ENCODE peak calls at places on chromosomes 16 and 17, in seven cellular contexts. One of them, this sample, is unnamed.

GRCh38 chr16:77584205-77584859 is 138.0 kb upstream of the NUDT7 start:
- DNase-seq in neural crest cell: peak; percentile 51
- DNase-seq in posterior vena cava: no peak
- DNase-seq in effector CD4-positive, alpha-beta T cell: peak; percentile 19
- DNase-seq in HEK293T: peak; percentile 57
- DNase-seq in stimulated activated CD4-positive, alpha-beta T cell treated with anti-CD3 and anti-CD28 coated beads, Interleukin-2, amount 100 ng/mL, for 4 hours: peak; percentile 4
- DNase-seq in stimulated activated CD8-positive, alpha-beta memory T cell treated with anti-CD3 and anti-CD28 coated beads, Interleukin-15, amount 100 ng/mL, for 1 hour: peak; percentile 4
- DNase-seq in this sample: peak; percentile 78

GRCh38 chr17:35743911-35744328 is 9.1 kb downstream of the GAS2L2 start:
- DNase-seq in effector CD4-positive, alpha-beta T cell: no peak
- DNase-seq in stimulated activated CD4-positive, alpha-beta T cell treated with anti-CD3 and anti-CD28 coated beads, Interleukin-2, amount 100 ng/mL, for 4 hours: no peak
- DNase-seq in neural crest cell: peak; percentile 49
- DNase-seq in stimulated activated CD8-positive, alpha-beta memory T cell treated with anti-CD3 and anti-CD28 coated beads, Interleukin-15, amount 100 ng/mL, for 1 hour: no peak
- DNase-seq in posterior vena cava: peak; percentile 82
- DNase-seq in HEK293T: no peak
- DNase-seq in this sample: peak; percentile 75

GRCh38 chr17:7916799-7917198 is 710 bp upstream of the RNF227 start:
- DNase-seq in posterior vena cava: no peak
- DNase-seq in stimulated activated CD8-positive, alpha-beta memory T cell treated with anti-CD3 and anti-CD28 coated beads, Interleukin-15, amount 100 ng/mL, for 1 hour: no peak
- DNase-seq in neural crest cell: no peak
- DNase-seq in HEK293T: no peak
- DNase-seq in effector CD4-positive, alpha-beta T cell: no peak
- DNase-seq in stimulated activated CD4-positive, alpha-beta T cell treated with anti-CD3 and anti-CD28 coated beads, Interleukin-2, amount 100 ng/mL, for 4 hours: no peak
- DNase-seq in this sample: peak; percentile 55

GRCh38 chr16:68355447-68356248 is 44.8 kb downstream of the PRMT7 start:
- DNase-seq in posterior vena cava: no peak
- DNase-seq in stimulated activated CD4-positive, alpha-beta T cell treated with anti-CD3 and anti-CD28 coated beads, Interleukin-2, amount 100 ng/mL, for 4 hours: no peak
- DNase-seq in effector CD4-positive, alpha-beta T cell: no peak
- DNase-seq in HEK293T: no peak
- DNase-seq in stimulated activated CD8-positive, alpha-beta memory T cell treated with anti-CD3 and anti-CD28 coated beads, Interleukin-15, amount 100 ng/mL, for 1 hour: no peak
- DNase-seq in neural crest cell: no peak
- DNase-seq in this sample: no peak

GRCh38 chr17:79065105-79065670 is 9.4 kb upstream of the ENGASE start:
- DNase-seq in neural crest cell: peak; percentile 37
- DNase-seq in stimulated activated CD4-positive, alpha-beta T cell treated with anti-CD3 and anti-CD28 coated beads, Interleukin-2, amount 100 ng/mL, for 4 hours: peak; percentile 41
- DNase-seq in effector CD4-positive, alpha-beta T cell: peak; percentile 54
- DNase-seq in stimulated activated CD8-positive, alpha-beta memory T cell treated with anti-CD3 and anti-CD28 coated beads, Interleukin-15, amount 100 ng/mL, for 1 hour: peak; percentile 26
- DNase-seq in HEK293T: no peak
- DNase-seq in posterior vena cava: peak; percentile 77
- DNase-seq in this sample: peak; percentile 50

GRCh38 chr17:59837362-59838195 is 55.2 kb downstream of the TUBD1 start:
- DNase-seq in stimulated activated CD8-positive, alpha-beta memory T cell treated with anti-CD3 and anti-CD28 coated beads, Interleukin-15, amount 100 ng/mL, for 1 hour: no peak
- DNase-seq in effector CD4-positive, alpha-beta T cell: peak; percentile 74
- DNase-seq in posterior vena cava: no peak
- DNase-seq in stimulated activated CD4-positive, alpha-beta T cell treated with anti-CD3 and anti-CD28 coated beads, Interleukin-2, amount 100 ng/mL, for 4 hours: peak; percentile 75
- DNase-seq in HEK293T: peak; percentile 37
- DNase-seq in neural crest cell: peak; percentile 22
- DNase-seq in this sample: peak; percentile 84

GRCh38 chr17:82356028-82356427 is 3.0 kb upstream of the TEX19 start:
- DNase-seq in stimulated activated CD4-positive, alpha-beta T cell treated with anti-CD3 and anti-CD28 coated beads, Interleukin-2, amount 100 ng/mL, for 4 hours: no peak
- DNase-seq in stimulated activated CD8-positive, alpha-beta memory T cell treated with anti-CD3 and anti-CD28 coated beads, Interleukin-15, amount 100 ng/mL, for 1 hour: no peak
- DNase-seq in posterior vena cava: no peak
- DNase-seq in effector CD4-positive, alpha-beta T cell: no peak
- DNase-seq in HEK293T: no peak
- DNase-seq in neural crest cell: no peak
- DNase-seq in this sample: no peak

GRCh38 chr17:4344926-4345325 is 21.5 kb downstream of the UBE2G1 start:
- DNase-seq in neural crest cell: no peak
- DNase-seq in posterior vena cava: no peak
- DNase-seq in effector CD4-positive, alpha-beta T cell: no peak
- DNase-seq in stimulated activated CD4-positive, alpha-beta T cell treated with anti-CD3 and anti-CD28 coated beads, Interleukin-2, amount 100 ng/mL, for 4 hours: no peak
- DNase-seq in HEK293T: no peak
- DNase-seq in stimulated activated CD8-positive, alpha-beta memory T cell treated with anti-CD3 and anti-CD28 coated beads, Interleukin-15, amount 100 ng/mL, for 1 hour: no peak
- DNase-seq in this sample: no peak

GRCh38 chr17:57391857-57392256 is 135.5 kb downstream of the MSI2 start:
- DNase-seq in HEK293T: no peak
- DNase-seq in stimulated activated CD8-positive, alpha-beta memory T cell treated with anti-CD3 and anti-CD28 coated beads, Interleukin-15, amount 100 ng/mL, for 1 hour: no peak
- DNase-seq in effector CD4-positive, alpha-beta T cell: no peak
- DNase-seq in stimulated activated CD4-positive, alpha-beta T cell treated with anti-CD3 and anti-CD28 coated beads, Interleukin-2, amount 100 ng/mL, for 4 hours: no peak
- DNase-seq in posterior vena cava: no peak
- DNase-seq in neural crest cell: no peak
- DNase-seq in this sample: no peak

GRCh38 chr16:4882633-4883285 is 35.5 kb downstream of the UBN1 start:
- DNase-seq in effector CD4-positive, alpha-beta T cell: no peak
- DNase-seq in stimulated activated CD4-positive, alpha-beta T cell treated with anti-CD3 and anti-CD28 coated beads, Interleukin-2, amount 100 ng/mL, for 4 hours: no peak
- DNase-seq in stimulated activated CD8-positive, alpha-beta memory T cell treated with anti-CD3 and anti-CD28 coated beads, Interleukin-15, amount 100 ng/mL, for 1 hour: no peak
- DNase-seq in posterior vena cava: peak; percentile 2
- DNase-seq in HEK293T: no peak
- DNase-seq in neural crest cell: no peak
- DNase-seq in this sample: peak; percentile 27

GRCh38 chr17:77571562-77571981 is 386.9 kb upstream of the TNRC6C start:
- DNase-seq in posterior vena cava: peak; percentile 68
- DNase-seq in stimulated activated CD4-positive, alpha-beta T cell treated with anti-CD3 and anti-CD28 coated beads, Interleukin-2, amount 100 ng/mL, for 4 hours: no peak
- DNase-seq in neural crest cell: no peak
- DNase-seq in effector CD4-positive, alpha-beta T cell: no peak
- DNase-seq in HEK293T: no peak
- DNase-seq in stimulated activated CD8-positive, alpha-beta memory T cell treated with anti-CD3 and anti-CD28 coated beads, Interleukin-15, amount 100 ng/mL, for 1 hour: no peak
- DNase-seq in this sample: peak; percentile 29

GRCh38 chr17:76927577-76927976 is 59.4 kb downstream of the MGAT5B start:
- DNase-seq in neural crest cell: no peak
- DNase-seq in posterior vena cava: no peak
- DNase-seq in HEK293T: no peak
- DNase-seq in stimulated activated CD4-positive, alpha-beta T cell treated with anti-CD3 and anti-CD28 coated beads, Interleukin-2, amount 100 ng/mL, for 4 hours: no peak
- DNase-seq in effector CD4-positive, alpha-beta T cell: no peak
- DNase-seq in stimulated activated CD8-positive, alpha-beta memory T cell treated with anti-CD3 and anti-CD28 coated beads, Interleukin-15, amount 100 ng/mL, for 1 hour: no peak
- DNase-seq in this sample: no peak

GRCh38 chr16:66335704-66336329 is 30.7 kb upstream of the CDH5 start:
- DNase-seq in posterior vena cava: no peak
- DNase-seq in stimulated activated CD4-positive, alpha-beta T cell treated with anti-CD3 and anti-CD28 coated beads, Interleukin-2, amount 100 ng/mL, for 4 hours: no peak
- DNase-seq in stimulated activated CD8-positive, alpha-beta memory T cell treated with anti-CD3 and anti-CD28 coated beads, Interleukin-15, amount 100 ng/mL, for 1 hour: no peak
- DNase-seq in effector CD4-positive, alpha-beta T cell: no peak
- DNase-seq in neural crest cell: no peak
- DNase-seq in HEK293T: peak; percentile 53
- DNase-seq in this sample: no peak

GRCh38 chr17:13561606-13562270 is 40.0 kb downstream of the HS3ST3A1 start:
- DNase-seq in posterior vena cava: no peak
- DNase-seq in neural crest cell: no peak
- DNase-seq in effector CD4-positive, alpha-beta T cell: no peak
- DNase-seq in HEK293T: no peak
- DNase-seq in stimulated activated CD8-positive, alpha-beta memory T cell treated with anti-CD3 and anti-CD28 coated beads, Interleukin-15, amount 100 ng/mL, for 1 hour: no peak
- DNase-seq in stimulated activated CD4-positive, alpha-beta T cell treated with anti-CD3 and anti-CD28 coated beads, Interleukin-2, amount 100 ng/mL, for 4 hours: no peak
- DNase-seq in this sample: no peak

GRCh38 chr16:77732241-77732946 is 10.1 kb downstream of the NUDT7 start:
- DNase-seq in stimulated activated CD4-positive, alpha-beta T cell treated with anti-CD3 and anti-CD28 coated beads, Interleukin-2, amount 100 ng/mL, for 4 hours: no peak
- DNase-seq in neural crest cell: no peak
- DNase-seq in HEK293T: no peak
- DNase-seq in effector CD4-positive, alpha-beta T cell: no peak
- DNase-seq in posterior vena cava: no peak
- DNase-seq in stimulated activated CD8-positive, alpha-beta memory T cell treated with anti-CD3 and anti-CD28 coated beads, Interleukin-15, amount 100 ng/mL, for 1 hour: no peak
- DNase-seq in this sample: no peak

GRCh38 chr16:87897563-87898505 is 28.5 kb upstream of the SLC7A5 start:
- DNase-seq in HEK293T: no peak
- DNase-seq in posterior vena cava: no peak
- DNase-seq in stimulated activated CD8-positive, alpha-beta memory T cell treated with anti-CD3 and anti-CD28 coated beads, Interleukin-15, amount 100 ng/mL, for 1 hour: peak; percentile 24
- DNase-seq in stimulated activated CD4-positive, alpha-beta T cell treated with anti-CD3 and anti-CD28 coated beads, Interleukin-2, amount 100 ng/mL, for 4 hours: peak; percentile 57
- DNase-seq in effector CD4-positive, alpha-beta T cell: peak; percentile 25
- DNase-seq in neural crest cell: no peak
- DNase-seq in this sample: no peak

GRCh38 chr16:66901626-66902025 is 17.1 kb downstream of the CDH16 start:
- DNase-seq in posterior vena cava: no peak
- DNase-seq in stimulated activated CD4-positive, alpha-beta T cell treated with anti-CD3 and anti-CD28 coated beads, Interleukin-2, amount 100 ng/mL, for 4 hours: no peak
- DNase-seq in effector CD4-positive, alpha-beta T cell: no peak
- DNase-seq in stimulated activated CD8-positive, alpha-beta memory T cell treated with anti-CD3 and anti-CD28 coated beads, Interleukin-15, amount 100 ng/mL, for 1 hour: no peak
- DNase-seq in HEK293T: no peak
- DNase-seq in neural crest cell: no peak
- DNase-seq in this sample: no peak

GRCh38 chr16:9126609-9127008 is 35.2 kb downstream of the HAPSTR1 start:
- DNase-seq in posterior vena cava: no peak
- DNase-seq in effector CD4-positive, alpha-beta T cell: no peak
- DNase-seq in neural crest cell: no peak
- DNase-seq in HEK293T: no peak
- DNase-seq in stimulated activated CD4-positive, alpha-beta T cell treated with anti-CD3 and anti-CD28 coated beads, Interleukin-2, amount 100 ng/mL, for 4 hours: no peak
- DNase-seq in stimulated activated CD8-positive, alpha-beta memory T cell treated with anti-CD3 and anti-CD28 coated beads, Interleukin-15, amount 100 ng/mL, for 1 hour: no peak
- DNase-seq in this sample: no peak

GRCh38 chr16:23948949-23949392 is 113.2 kb downstream of the PRKCB start:
- DNase-seq in neural crest cell: no peak
- DNase-seq in stimulated activated CD4-positive, alpha-beta T cell treated with anti-CD3 and anti-CD28 coated beads, Interleukin-2, amount 100 ng/mL, for 4 hours: peak; percentile 36
- DNase-seq in HEK293T: no peak
- DNase-seq in effector CD4-positive, alpha-beta T cell: peak; percentile 52
- DNase-seq in stimulated activated CD8-positive, alpha-beta memory T cell treated with anti-CD3 and anti-CD28 coated beads, Interleukin-15, amount 100 ng/mL, for 1 hour: peak; percentile 27
- DNase-seq in posterior vena cava: no peak
- DNase-seq in this sample: no peak

GRCh38 chr17:57985675-57985974 is 2.4 kb downstream of the VEZF1 start:
- DNase-seq in stimulated activated CD8-positive, alpha-beta memory T cell treated with anti-CD3 and anti-CD28 coated beads, Interleukin-15, amount 100 ng/mL, for 1 hour: no peak
- DNase-seq in posterior vena cava: no peak
- DNase-seq in neural crest cell: no peak
- DNase-seq in HEK293T: no peak
- DNase-seq in stimulated activated CD4-positive, alpha-beta T cell treated with anti-CD3 and anti-CD28 coated beads, Interleukin-2, amount 100 ng/mL, for 4 hours: no peak
- DNase-seq in effector CD4-positive, alpha-beta T cell: no peak
- DNase-seq in this sample: peak; percentile 32

GRCh38 chr17:79325707-79326106 is 251.1 kb downstream of the ENGASE start:
- DNase-seq in HEK293T: peak; percentile 59
- DNase-seq in stimulated activated CD8-positive, alpha-beta memory T cell treated with anti-CD3 and anti-CD28 coated beads, Interleukin-15, amount 100 ng/mL, for 1 hour: no peak
- DNase-seq in posterior vena cava: no peak
- DNase-seq in effector CD4-positive, alpha-beta T cell: no peak
- DNase-seq in stimulated activated CD4-positive, alpha-beta T cell treated with anti-CD3 and anti-CD28 coated beads, Interleukin-2, amount 100 ng/mL, for 4 hours: no peak
- DNase-seq in neural crest cell: peak; percentile 52
- DNase-seq in this sample: no peak

GRCh38 chr17:59972778-59973177 is 8.2 kb upstream of the RNFT1 start:
- DNase-seq in HEK293T: no peak
- DNase-seq in stimulated activated CD4-positive, alpha-beta T cell treated with anti-CD3 and anti-CD28 coated beads, Interleukin-2, amount 100 ng/mL, for 4 hours: no peak
- DNase-seq in neural crest cell: no peak
- DNase-seq in stimulated activated CD8-positive, alpha-beta memory T cell treated with anti-CD3 and anti-CD28 coated beads, Interleukin-15, amount 100 ng/mL, for 1 hour: no peak
- DNase-seq in effector CD4-positive, alpha-beta T cell: no peak
- DNase-seq in posterior vena cava: no peak
- DNase-seq in this sample: no peak

GRCh38 chr17:44916781-44917241 is 1.5 kb upstream of the GFAP start:
- DNase-seq in stimulated activated CD4-positive, alpha-beta T cell treated with anti-CD3 and anti-CD28 coated beads, Interleukin-2, amount 100 ng/mL, for 4 hours: no peak
- DNase-seq in posterior vena cava: peak; percentile 81
- DNase-seq in HEK293T: no peak
- DNase-seq in stimulated activated CD8-positive, alpha-beta memory T cell treated with anti-CD3 and anti-CD28 coated beads, Interleukin-15, amount 100 ng/mL, for 1 hour: no peak
- DNase-seq in neural crest cell: no peak
- DNase-seq in effector CD4-positive, alpha-beta T cell: no peak
- DNase-seq in this sample: peak; percentile 75

GRCh38 chr16:67734731-67735201 is 15.7 kb upstream of the GFOD2 start:
- DNase-seq in stimulated activated CD8-positive, alpha-beta memory T cell treated with anti-CD3 and anti-CD28 coated beads, Interleukin-15, amount 100 ng/mL, for 1 hour: no peak
- DNase-seq in neural crest cell: no peak
- DNase-seq in stimulated activated CD4-positive, alpha-beta T cell treated with anti-CD3 and anti-CD28 coated beads, Interleukin-2, amount 100 ng/mL, for 4 hours: no peak
- DNase-seq in posterior vena cava: peak; percentile 51
- DNase-seq in HEK293T: no peak
- DNase-seq in effector CD4-positive, alpha-beta T cell: no peak
- DNase-seq in this sample: no peak

GRCh38 chr16:17083628-17084027 is 387.1 kb downstream of the XYLT1 start:
- DNase-seq in neural crest cell: no peak
- DNase-seq in posterior vena cava: no peak
- DNase-seq in stimulated activated CD8-positive, alpha-beta memory T cell treated with anti-CD3 and anti-CD28 coated beads, Interleukin-15, amount 100 ng/mL, for 1 hour: no peak
- DNase-seq in HEK293T: no peak
- DNase-seq in effector CD4-positive, alpha-beta T cell: no peak
- DNase-seq in stimulated activated CD4-positive, alpha-beta T cell treated with anti-CD3 and anti-CD28 coated beads, Interleukin-2, amount 100 ng/mL, for 4 hours: no peak
- DNase-seq in this sample: no peak

GRCh38 chr17:17402558-17402957 is 74.2 kb upstream of the MED9 start:
- DNase-seq in stimulated activated CD4-positive, alpha-beta T cell treated with anti-CD3 and anti-CD28 coated beads, Interleukin-2, amount 100 ng/mL, for 4 hours: no peak
- DNase-seq in posterior vena cava: no peak
- DNase-seq in HEK293T: no peak
- DNase-seq in effector CD4-positive, alpha-beta T cell: no peak
- DNase-seq in neural crest cell: no peak
- DNase-seq in stimulated activated CD8-positive, alpha-beta memory T cell treated with anti-CD3 and anti-CD28 coated beads, Interleukin-15, amount 100 ng/mL, for 1 hour: no peak
- DNase-seq in this sample: peak; percentile 41

GRCh38 chr16:15587152-15587825 is 55.7 kb downstream of the MARF1 start:
- DNase-seq in posterior vena cava: no peak
- DNase-seq in stimulated activated CD8-positive, alpha-beta memory T cell treated with anti-CD3 and anti-CD28 coated beads, Interleukin-15, amount 100 ng/mL, for 1 hour: no peak
- DNase-seq in stimulated activated CD4-positive, alpha-beta T cell treated with anti-CD3 and anti-CD28 coated beads, Interleukin-2, amount 100 ng/mL, for 4 hours: no peak
- DNase-seq in effector CD4-positive, alpha-beta T cell: no peak
- DNase-seq in HEK293T: no peak
- DNase-seq in neural crest cell: no peak
- DNase-seq in this sample: no peak

GRCh38 chr16:67882374-67883145 is 2.1 kb upstream of the NRN1L start:
- DNase-seq in stimulated activated CD8-positive, alpha-beta memory T cell treated with anti-CD3 and anti-CD28 coated beads, Interleukin-15, amount 100 ng/mL, for 1 hour: no peak
- DNase-seq in posterior vena cava: no peak
- DNase-seq in HEK293T: no peak
- DNase-seq in effector CD4-positive, alpha-beta T cell: no peak
- DNase-seq in stimulated activated CD4-positive, alpha-beta T cell treated with anti-CD3 and anti-CD28 coated beads, Interleukin-2, amount 100 ng/mL, for 4 hours: no peak
- DNase-seq in neural crest cell: no peak
- DNase-seq in this sample: no peak

GRCh38 chr16:75109732-75110243 is 6.8 kb downstream of the LDHD start:
- DNase-seq in neural crest cell: no peak
- DNase-seq in effector CD4-positive, alpha-beta T cell: no peak
- DNase-seq in stimulated activated CD8-positive, alpha-beta memory T cell treated with anti-CD3 and anti-CD28 coated beads, Interleukin-15, amount 100 ng/mL, for 1 hour: no peak
- DNase-seq in posterior vena cava: peak; percentile 67
- DNase-seq in HEK293T: no peak
- DNase-seq in stimulated activated CD4-positive, alpha-beta T cell treated with anti-CD3 and anti-CD28 coated beads, Interleukin-2, amount 100 ng/mL, for 4 hours: no peak
- DNase-seq in this sample: no peak

GRCh38 chr16:66079671-66080070 is 286.8 kb upstream of the CDH5 start:
- DNase-seq in HEK293T: no peak
- DNase-seq in effector CD4-positive, alpha-beta T cell: no peak
- DNase-seq in neural crest cell: no peak
- DNase-seq in stimulated activated CD4-positive, alpha-beta T cell treated with anti-CD3 and anti-CD28 coated beads, Interleukin-2, amount 100 ng/mL, for 4 hours: no peak
- DNase-seq in stimulated activated CD8-positive, alpha-beta memory T cell treated with anti-CD3 and anti-CD28 coated beads, Interleukin-15, amount 100 ng/mL, for 1 hour: no peak
- DNase-seq in posterior vena cava: no peak
- DNase-seq in this sample: no peak

GRCh38 chr17:44315760-44316731 is 7.6 kb downstream of the RUNDC3A start:
- DNase-seq in posterior vena cava: no peak
- DNase-seq in stimulated activated CD8-positive, alpha-beta memory T cell treated with anti-CD3 and anti-CD28 coated beads, Interleukin-15, amount 100 ng/mL, for 1 hour: no peak
- DNase-seq in HEK293T: no peak
- DNase-seq in neural crest cell: no peak
- DNase-seq in effector CD4-positive, alpha-beta T cell: no peak
- DNase-seq in stimulated activated CD4-positive, alpha-beta T cell treated with anti-CD3 and anti-CD28 coated beads, Interleukin-2, amount 100 ng/mL, for 4 hours: no peak
- DNase-seq in this sample: no peak

GRCh38 chr17:59853168-59853918 is 39.4 kb downstream of the TUBD1 start:
- DNase-seq in stimulated activated CD4-positive, alpha-beta T cell treated with anti-CD3 and anti-CD28 coated beads, Interleukin-2, amount 100 ng/mL, for 4 hours: no peak
- DNase-seq in HEK293T: peak; percentile 42
- DNase-seq in effector CD4-positive, alpha-beta T cell: peak; percentile 53
- DNase-seq in stimulated activated CD8-positive, alpha-beta memory T cell treated with anti-CD3 and anti-CD28 coated beads, Interleukin-15, amount 100 ng/mL, for 1 hour: no peak
- DNase-seq in neural crest cell: peak; percentile 11
- DNase-seq in posterior vena cava: no peak
- DNase-seq in this sample: no peak

GRCh38 chr16:89765292-89765810 is 44.0 kb downstream of the ZNF276 start:
- DNase-seq in stimulated activated CD4-positive, alpha-beta T cell treated with anti-CD3 and anti-CD28 coated beads, Interleukin-2, amount 100 ng/mL, for 4 hours: no peak
- DNase-seq in neural crest cell: no peak
- DNase-seq in HEK293T: no peak
- DNase-seq in effector CD4-positive, alpha-beta T cell: no peak
- DNase-seq in posterior vena cava: no peak
- DNase-seq in stimulated activated CD8-positive, alpha-beta memory T cell treated with anti-CD3 and anti-CD28 coated beads, Interleukin-15, amount 100 ng/mL, for 1 hour: no peak
- DNase-seq in this sample: no peak

GRCh38 chr17:63029520-63029919 is 63.5 kb downstream of the TANC2 start:
- DNase-seq in neural crest cell: no peak
- DNase-seq in HEK293T: no peak
- DNase-seq in stimulated activated CD8-positive, alpha-beta memory T cell treated with anti-CD3 and anti-CD28 coated beads, Interleukin-15, amount 100 ng/mL, for 1 hour: no peak
- DNase-seq in posterior vena cava: no peak
- DNase-seq in effector CD4-positive, alpha-beta T cell: no peak
- DNase-seq in stimulated activated CD4-positive, alpha-beta T cell treated with anti-CD3 and anti-CD28 coated beads, Interleukin-2, amount 100 ng/mL, for 4 hours: no peak
- DNase-seq in this sample: peak; percentile 30

GRCh38 chr17:28727727-28728363 is 743 bp upstream of the NEK8 start:
- DNase-seq in posterior vena cava: no peak
- DNase-seq in stimulated activated CD8-positive, alpha-beta memory T cell treated with anti-CD3 and anti-CD28 coated beads, Interleukin-15, amount 100 ng/mL, for 1 hour: peak; percentile 66
- DNase-seq in effector CD4-positive, alpha-beta T cell: peak; percentile 85
- DNase-seq in HEK293T: no peak
- DNase-seq in stimulated activated CD4-positive, alpha-beta T cell treated with anti-CD3 and anti-CD28 coated beads, Interleukin-2, amount 100 ng/mL, for 4 hours: peak; percentile 89
- DNase-seq in neural crest cell: peak; percentile 40
- DNase-seq in this sample: peak; percentile 31

GRCh38 chr17:61240851-61241468 is 158.7 kb upstream of the TBX2 start:
- DNase-seq in stimulated activated CD4-positive, alpha-beta T cell treated with anti-CD3 and anti-CD28 coated beads, Interleukin-2, amount 100 ng/mL, for 4 hours: no peak
- DNase-seq in stimulated activated CD8-positive, alpha-beta memory T cell treated with anti-CD3 and anti-CD28 coated beads, Interleukin-15, amount 100 ng/mL, for 1 hour: no peak
- DNase-seq in neural crest cell: no peak
- DNase-seq in effector CD4-positive, alpha-beta T cell: no peak
- DNase-seq in HEK293T: no peak
- DNase-seq in posterior vena cava: no peak
- DNase-seq in this sample: no peak

This sample was measured in GM03348.